ENCODE peak calls at places on chromosomes 16 and 17, in seven cellular contexts. W is PC-9, M is ovary, R is lower leg skin, D is AG09309, B is cardiac muscle cell, C is prostate gland. O is an unnamed sample.

GRCh38 chr17:33862772-33863602 is 392.1 kb upstream of the CCL2 start:
- DNase-seq in B (no peak), W (no peak), D (no peak), C (no peak), M (no peak), R (no peak), O (no peak)

GRCh38 chr17:55053855-55054254 is 85.3 kb downstream of the STXBP4 start:
- DNase-seq in M (no peak), R (no peak), C (no peak), W (no peak), D (no peak), B (peak), O (no peak)

GRCh38 chr17:57121308-57122042 is 36.4 kb downstream of the AKAP1 start:
- DNase-seq in B (peak), W (no peak), D (no peak), R (no peak), M (peak), C (no peak), O (no peak)

GRCh38 chr16:86363057-86363490 is 147.3 kb upstream of the FOXF1 start:
- DNase-seq in R (no peak), B (peak), C (peak), W (no peak), D (peak), M (no peak), O (peak)

GRCh38 chr16:50245417-50246298 is 20.7 kb upstream of the ADCY7 start:
- DNase-seq in W (peak), C (no peak), R (peak), D (no peak), M (peak), B (peak), O (no peak)

GRCh38 chr16:26348095-26348494 is 656.3 kb downstream of the HS3ST4 start:
- DNase-seq in R (no peak), B (no peak), W (no peak), C (no peak), D (no peak), M (no peak), O (no peak)

GRCh38 chr17:82658796-82659452 is 10.7 kb upstream of the WDR45B start:
- DNase-seq in B (no peak), D (no peak), W (no peak), R (no peak), C (no peak), M (no peak), O (no peak)

GRCh38 chr17:30952645-30953393 is 18.0 kb upstream of the RNF135 start:
- DNase-seq in W (no peak), R (no peak), M (no peak), C (no peak), B (no peak), D (no peak), O (no peak)

GRCh38 chr17:9217151-9218067 is 196.1 kb downstream of the NTN1 start:
- DNase-seq in B (peak), M (no peak), C (peak), W (peak), D (peak), R (no peak), O (no peak)

GRCh38 chr16:76535-77272 is 1.3 kb upstream of the MPG start:
- DNase-seq in D (no peak), W (peak), C (no peak), M (peak), B (peak), R (peak), O (no peak)

GRCh38 chr17:4854181-4854681 is 21.1 kb downstream of the MINK1 start:
- DNase-seq in R (no peak), M (no peak), B (no peak), W (no peak), D (no peak), C (peak), O (no peak)

GRCh38 chr16:29662729-29663019 is 373 bp upstream of the SPN start:
- DNase-seq in W (no peak), R (no peak), C (no peak), D (no peak), B (no peak), M (no peak), O (no peak)

GRCh38 chr16:67641779-67642708 is 2.9 kb upstream of the CARMIL2 start:
- DNase-seq in R (no peak), W (no peak), M (no peak), D (no peak), C (peak), B (peak), O (no peak)

GRCh38 chr17:76427457-76428231 is 25.3 kb downstream of the UBE2O start:
- DNase-seq in W (no peak), R (no peak), M (no peak), D (no peak), B (peak), C (no peak), O (no peak)

GRCh38 chr17:81568416-81568815 is 16.3 kb upstream of the FAAP100 start:
- DNase-seq in R (no peak), D (no peak), M (no peak), B (no peak), W (no peak), C (no peak), O (no peak)

GRCh38 chr16:7037491-7037890 is 295.2 kb upstream of the RBFOX1 start:
- DNase-seq in B (no peak), C (no peak), D (no peak), R (no peak), M (no peak), W (no peak), O (no peak)

GRCh38 chr16:56600398-56600999 is 7.9 kb upstream of the MT2A start:
- DNase-seq in B (peak), D (no peak), W (peak), R (peak), C (peak), M (no peak), O (no peak)

GRCh38 chr16:71225145-71225544 is 5.4 kb downstream of the HYDIN start:
- DNase-seq in B (no peak), M (no peak), C (no peak), W (no peak), D (no peak), R (no peak), O (no peak)

GRCh38 chr17:68732301-68732749 is 131.2 kb upstream of the FAM20A start:
- DNase-seq in B (no peak), R (no peak), M (no peak), W (no peak), D (no peak), C (no peak), O (no peak)

DNA sequence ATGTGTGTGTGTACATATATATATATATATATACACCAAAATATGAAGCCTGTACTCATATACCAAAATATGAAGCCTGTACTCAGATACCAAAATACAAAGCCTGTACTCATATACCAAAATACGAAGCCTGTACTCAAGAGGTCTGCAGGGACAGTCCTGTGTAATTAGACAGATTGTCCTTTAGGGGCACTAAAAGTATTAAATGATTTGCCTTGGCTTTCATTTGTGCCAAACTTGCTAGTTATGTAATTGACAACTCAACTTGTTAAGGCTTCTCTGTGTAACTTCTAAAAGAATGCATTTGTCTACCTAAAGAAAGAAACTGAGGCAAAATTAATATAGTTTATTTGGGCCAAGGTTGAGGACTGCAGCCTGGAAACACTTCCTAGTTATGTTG is 30.8 kb upstream of the DHX40 start:
- DNase-seq in D (no peak), R (no peak), M (no peak), W (no peak), B (peak), C (no peak), O (no peak)
- TF ChIP-seq CTCF in D (peak), R (no peak), M (no peak), W (peak), B (no peak), C (no peak), O (peak)

GRCh38 chr17:75402038-75402437 is 3.4 kb downstream of the GRB2 start:
- DNase-seq in D (no peak), R (no peak), M (no peak), B (no peak), C (no peak), W (no peak), O (no peak)
- H3K4me3 ChIP-seq in D (no peak), R (no peak), M (no peak), B (no peak), C (no peak), W (no peak), O (no peak)

DNA sequence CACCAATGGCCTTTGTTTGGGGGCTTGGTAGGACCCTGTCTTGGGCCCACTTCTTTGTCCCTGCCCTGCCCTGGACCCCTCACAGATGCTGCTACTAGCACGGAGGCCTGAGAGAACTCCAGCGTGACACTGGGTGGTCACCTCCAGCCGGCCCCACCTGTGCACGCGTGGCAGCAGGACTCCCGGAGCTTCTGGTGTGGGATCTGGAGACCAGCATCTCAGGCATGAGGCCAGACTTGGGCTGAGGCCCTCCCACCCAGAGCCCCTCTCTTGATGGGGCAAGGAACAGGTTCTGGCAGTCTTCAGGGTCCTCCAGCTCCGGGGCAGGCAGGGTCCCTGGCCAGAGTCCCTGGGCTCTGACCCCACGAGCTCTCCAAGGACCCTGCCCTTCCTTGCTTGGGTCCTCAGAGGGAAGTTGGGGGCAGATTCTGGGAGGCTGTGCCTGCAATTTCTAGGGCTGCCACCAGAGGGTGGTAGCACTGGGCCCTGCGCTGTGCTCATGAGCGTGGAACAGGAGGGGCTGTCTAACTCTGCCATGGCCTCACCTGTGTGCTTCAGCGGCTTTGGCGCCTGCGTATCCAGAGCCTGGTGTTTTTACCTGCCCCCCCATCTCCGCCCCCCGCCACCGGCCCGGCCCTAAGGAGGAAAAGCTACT is 3.1 kb upstream of the BAIAP3 start:
- DNase-seq in B (no peak), M (no peak), C (no peak), W (no peak), D (no peak), R (no peak), O (no peak)
- TF ChIP-seq CTCF in B (peak), M (no peak), C (peak), W (peak), D (peak), R (no peak), O (peak)

GRCh38 chr17:78335176-78335575 is 24.7 kb downstream of the SOCS3 start:
- DNase-seq in B (no peak), R (no peak), D (no peak), W (no peak), M (no peak), C (no peak), O (no peak)

GRCh38 chr17:78341559-78342437 is 18.1 kb downstream of the SOCS3 start:
- DNase-seq in B (peak), W (peak), D (no peak), C (peak), R (peak), M (peak), O (no peak)

GRCh38 chr17:78340183-78340955 is 19.5 kb downstream of the SOCS3 start:
- DNase-seq in W (no peak), B (no peak), C (no peak), D (no peak), R (no peak), M (no peak), O (no peak)

GRCh38 chr17:78338860-78339259 is 21.0 kb downstream of the SOCS3 start:
- DNase-seq in W (peak), R (no peak), C (no peak), B (no peak), D (no peak), M (no peak), O (no peak)

GRCh38 chr17:78337244-78338109 is 22.4 kb downstream of the SOCS3 start:
- DNase-seq in W (peak), C (no peak), M (no peak), D (no peak), R (no peak), B (peak), O (no peak)
- H3K4me3 ChIP-seq in W (no peak), C (no peak), M (no peak), D (no peak), R (no peak), B (no peak), O (no peak)

GRCh38 chr17:45315583-45316270 is 1.1 kb downstream of the MAP3K14 start:
- DNase-seq in B (no peak), W (no peak), D (no peak), R (no peak), C (no peak), M (no peak), O (no peak)

GRCh38 chr17:45314761-45315549 is 1.9 kb downstream of the MAP3K14 start:
- DNase-seq in M (no peak), C (no peak), B (no peak), D (no peak), R (no peak), W (no peak), O (no peak)

GRCh38 chr17:45317113-45317820 is 447 bp upstream of the MAP3K14 start:
- DNase-seq in B (peak), D (peak), R (peak), M (peak), C (peak), W (peak), O (peak)

GRCh38 chr17:45318561-45319230 is 1.9 kb upstream of the MAP3K14 start:
- DNase-seq in D (no peak), M (no peak), R (no peak), W (peak), C (no peak), B (no peak), O (no peak)

DNA sequence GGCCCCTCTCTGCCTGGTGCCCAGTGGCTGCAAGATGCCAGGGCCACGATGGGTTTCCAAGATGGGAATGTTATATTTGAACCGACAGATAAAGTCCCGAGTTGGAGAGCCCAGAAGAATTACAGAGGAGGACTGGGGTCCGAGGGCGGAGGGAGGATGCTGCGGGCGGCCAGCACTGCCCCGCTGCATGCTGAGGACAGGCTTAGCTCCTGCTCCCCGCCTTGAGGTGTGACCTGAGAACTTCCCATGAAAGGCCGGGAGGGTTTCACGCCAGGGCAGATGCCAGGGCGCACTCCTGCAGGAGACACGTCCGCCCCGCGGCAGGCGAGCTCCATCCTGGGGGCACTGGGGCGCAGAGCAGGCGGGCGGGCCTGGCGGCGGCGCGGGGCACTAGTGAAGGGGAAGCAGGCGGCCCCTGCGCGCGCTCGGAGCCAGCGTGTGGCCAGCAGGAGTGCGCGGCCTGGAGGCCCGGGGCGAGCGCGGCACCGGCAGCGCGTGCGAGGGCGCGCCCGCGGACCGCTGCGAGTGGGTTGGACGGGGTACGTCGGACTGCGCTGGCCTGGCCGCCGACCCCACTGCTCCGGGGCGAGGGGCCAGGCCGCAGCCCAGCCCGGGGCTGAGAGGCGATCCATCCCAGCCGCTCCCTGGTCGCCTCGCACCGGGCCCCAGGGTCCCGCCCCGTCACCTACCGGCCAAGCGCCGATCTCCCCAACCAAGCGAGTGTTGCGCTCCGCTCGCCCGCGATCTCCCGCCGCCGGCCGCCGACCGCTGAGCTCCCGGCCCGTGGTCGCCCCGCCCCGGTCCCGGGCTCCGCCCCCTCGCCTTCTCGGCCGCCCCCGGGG is at the start of gene MAP3K14:
- DNase-seq in C (peak), M (peak), R (peak), W (no peak), D (no peak), B (peak), O (no peak)
- TF ChIP-seq CTCF in C (peak), M (peak), R (no peak), W (no peak), D (no peak), B (peak), O (peak)

DNA sequence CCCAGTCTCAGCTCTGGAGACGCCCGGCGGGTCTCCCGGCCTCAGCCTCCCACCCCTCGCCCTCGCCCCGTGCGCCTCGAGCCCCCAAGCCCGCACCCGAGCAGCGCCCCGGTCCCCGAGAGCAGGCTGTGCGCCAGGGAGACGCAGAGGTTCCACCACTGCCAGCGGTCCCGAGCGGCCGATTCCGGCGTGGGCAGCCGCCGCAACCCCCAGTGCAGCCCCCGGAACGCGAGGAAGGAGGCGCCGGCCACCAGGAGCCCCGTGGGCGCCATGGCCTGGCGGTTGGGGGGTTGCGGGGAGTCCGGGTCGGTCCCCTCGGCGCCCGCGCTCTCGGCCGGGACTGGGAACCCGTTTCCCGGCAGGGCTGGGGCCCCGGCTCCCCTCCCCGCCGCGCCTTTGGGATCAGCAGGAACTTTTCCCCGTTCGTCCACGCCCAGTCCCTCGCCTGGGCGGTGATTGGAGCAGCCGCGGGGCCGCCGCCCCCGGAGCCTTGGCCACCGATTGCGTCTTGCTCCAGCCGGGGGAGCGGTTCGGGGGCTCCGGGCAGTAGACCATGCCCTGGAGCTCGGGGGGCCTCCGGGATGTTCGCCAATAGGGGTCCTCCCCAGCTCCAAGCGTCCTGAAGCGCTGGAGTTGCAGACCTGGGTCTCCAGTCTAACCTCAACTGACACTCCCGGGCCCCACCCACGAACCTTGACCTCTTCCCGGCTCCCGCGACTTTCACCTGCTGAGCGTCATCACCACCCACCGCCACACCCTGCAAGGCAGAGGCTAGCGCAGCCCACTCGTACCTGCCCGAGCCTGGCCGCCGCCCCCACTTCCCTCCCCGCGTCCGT is at the start of gene TLCD2:
- DNase-seq in M (peak), D (peak), W (peak), C (peak), B (peak), R (peak), O (no peak)
- H3K4me3 ChIP-seq in M (peak), D (peak), W (peak), C (peak), B (peak), R (peak), O (peak)

DNA sequence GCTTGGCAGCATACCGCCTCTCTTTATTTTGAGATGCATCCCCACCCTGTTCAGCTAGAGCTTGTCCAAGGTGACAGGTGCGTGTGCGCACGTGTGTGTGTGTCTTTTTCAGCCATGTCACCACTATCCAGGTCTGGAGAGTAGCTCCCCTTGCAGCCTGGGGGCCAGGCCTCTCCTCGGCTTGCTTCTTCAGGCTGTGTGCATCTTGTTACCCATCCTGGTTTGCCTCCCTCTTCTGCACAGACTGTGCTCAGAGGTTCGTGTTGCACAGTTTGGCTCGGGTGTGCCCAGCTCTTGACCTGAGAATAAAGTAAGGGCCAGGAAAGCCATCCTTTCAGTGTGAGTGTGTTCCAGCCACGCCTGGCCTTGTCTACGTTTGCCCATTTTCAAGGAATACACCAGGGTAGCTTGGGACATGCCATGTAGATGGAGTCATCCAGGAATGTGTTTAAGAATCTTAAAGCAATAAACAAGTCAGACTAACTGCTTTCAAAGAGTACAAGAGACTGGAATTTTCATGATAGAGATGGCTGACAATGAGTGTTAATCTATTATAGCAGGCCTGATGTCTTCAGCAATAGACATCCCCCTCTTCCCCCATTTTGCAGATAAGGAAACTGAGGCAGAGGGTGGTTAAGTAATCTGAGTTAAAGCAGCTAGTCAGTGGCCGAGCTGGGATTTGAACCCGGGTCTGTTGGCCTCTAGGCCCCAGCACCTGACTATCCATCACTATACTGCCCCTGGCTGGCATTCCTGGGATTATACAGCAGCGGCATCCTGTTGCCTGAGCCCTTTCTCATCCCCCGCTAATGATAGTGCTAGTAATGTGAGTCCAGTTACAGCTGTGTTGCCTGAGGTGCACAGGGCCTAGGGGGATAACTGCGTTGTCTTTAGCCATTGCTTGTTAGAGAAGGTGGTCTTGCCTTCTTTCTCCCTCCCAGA is 77.9 kb downstream of the KSR1 start:
- DNase-seq in C (no peak), R (no peak), D (peak), B (peak), M (no peak), W (peak), O (peak)
- TF ChIP-seq CTCF in C (no peak), R (no peak), D (no peak), B (no peak), M (no peak), W (no peak), O (peak)